ENCODE peak calls at places on chromosome 16, in five cellular contexts. A, B, Z, I and X are unnamed samples.

GRCh38 chr16:78292726-78293380 is 193.4 kb downstream of the WWOX start:
- DNase-seq in A (peak), Z (no peak), I (no peak), B (no peak), X (no peak)

GRCh38 chr16:30491744-30492308 is 19.3 kb downstream of the ITGAL start:
- DNase-seq in I (peak), B (no peak), A (peak), Z (peak), X (no peak)

GRCh38 chr16:86145669-86146068 is 246.7 kb downstream of the IRF8 start:
- DNase-seq in A (no peak), I (no peak), B (no peak), Z (no peak), X (no peak)

GRCh38 chr16:14958970-14959369 is 15.9 kb upstream of the PDXDC1 start:
- DNase-seq in B (no peak), I (no peak), Z (peak), A (no peak), X (no peak)

GRCh38 chr16:67773569-67774456 is 32.5 kb downstream of the RANBP10 start:
- DNase-seq in I (no peak), Z (no peak), B (no peak), A (peak), X (no peak)

GRCh38 chr16:85403693-85404092 is 209.4 kb upstream of the GSE1 start:
- DNase-seq in A (no peak), B (no peak), Z (no peak), I (no peak), X (peak)

GRCh38 chr16:83100679-83101078 is 473.9 kb downstream of the CDH13 start:
- DNase-seq in I (no peak), A (no peak), Z (peak), B (no peak), X (peak)

GRCh38 chr16:51538707-51539604 is 387.9 kb upstream of the SALL1 start:
- DNase-seq in B (peak), Z (peak), A (peak), I (no peak), X (peak)

GRCh38 chr16:57999366-57999970 is 1.0 kb downstream of the ZNF319 start:
- DNase-seq in Z (peak), B (peak), A (peak), I (no peak), X (no peak)

GRCh38 chr16:17930280-17930679 is 406.3 kb downstream of the NPIPA8 start:
- DNase-seq in Z (no peak), I (no peak), B (no peak), A (no peak), X (no peak)

GRCh38 chr16:9077001-9077809 is 14.2 kb upstream of the HAPSTR1 start:
- DNase-seq in Z (peak), B (peak), I (no peak), A (peak), X (no peak)

GRCh38 chr16:48125888-48126287 is 29.9 kb downstream of the ABCC12 start:
- DNase-seq in I (no peak), B (no peak), Z (peak), A (no peak), X (no peak)

GRCh38 chr16:17591655-17592405 is 121.1 kb upstream of the XYLT1 start:
- DNase-seq in A (no peak), I (no peak), B (peak), Z (peak), X (no peak)

GRCh38 chr16:66695935-66696668 is 441 bp downstream of the CMTM4 start:
- DNase-seq in A (no peak), I (peak), B (no peak), Z (no peak), X (peak)

GRCh38 chr16:50267151-50267631 is 840 bp downstream of the ADCY7 start:
- DNase-seq in A (no peak), B (peak), Z (no peak), I (no peak), X (peak)

GRCh38 chr16:88965411-88965810 is 11.6 kb downstream of the CBFA2T3 start:
- DNase-seq in B (no peak), I (no peak), Z (no peak), A (no peak), X (no peak)